ENCODE peak calls at places on chromosomes 7 and 10, in five cellular contexts. F is lower lobe of right lung, P is A549, U is cardiac muscle cell, A is left ventricle myocardium inferior. W is an unnamed sample.

GRCh38 chr10:63537511-63537910 is 16.3 kb downstream of the REEP3 start:
- DNase-seq in U (no peak), A (no peak), P (no peak), F (no peak), W (no peak)

GRCh38 chr7:82572195-82572880 is 128.8 kb upstream of the CACNA2D1 start:
- DNase-seq in F (peak; percentile 73), U (peak; percentile 94), P (peak; percentile 82), A (peak; percentile 79), W (peak; percentile 82)

GRCh38 chr10:15209827-15210509 is 41.5 kb upstream of the NMT2 start:
- DNase-seq in P (peak; percentile 78), U (peak; percentile 81), F (peak; percentile 69), A (peak; percentile 70), W (peak; percentile 78)

GRCh38 chr7:110940756-110941155 is 150.2 kb upstream of the LRRN3 start:
- DNase-seq in F (no peak), P (no peak), A (no peak), U (no peak), W (no peak)

GRCh38 chr10:62903828-62904227 is 87.7 kb upstream of the EGR2 start:
- DNase-seq in U (peak; percentile 93), F (no peak), P (no peak), A (no peak), W (peak; percentile 44)

GRCh38 chr7:43535810-43536585 is 46.9 kb upstream of the STK17A start:
- DNase-seq in A (no peak), U (peak; percentile 95), F (no peak), P (no peak), W (peak; percentile 82)

GRCh38 chr10:18501198-18501597 is 150.2 kb downstream of the NSUN6 start:
- DNase-seq in F (no peak), P (peak; percentile 7), A (no peak), U (no peak), W (peak; percentile 37)

GRCh38 chr10:112490543-112490942 is 43.5 kb downstream of the VTI1A start:
- DNase-seq in A (peak; percentile 24), U (peak; percentile 38), P (no peak), F (peak; percentile 70), W (peak; percentile 32)

GRCh38 chr10:126867567-126868365 is 37.5 kb upstream of the DOCK1 start:
- DNase-seq in P (no peak), F (no peak), A (no peak), U (peak; percentile 18), W (no peak)

GRCh38 chr10:84291389-84291788 is 37.0 kb upstream of the CCSER2 start:
- DNase-seq in U (peak; percentile 73), P (no peak), A (no peak), F (no peak), W (peak; percentile 64)

GRCh38 chr10:132538031-132538789 is 623 bp downstream of the INPP5A start:
- DNase-seq in P (no peak), A (peak; percentile 22), U (no peak), F (peak; percentile 62), W (no peak)

GRCh38 chr10:43801137-43801536 is 152.5 kb upstream of the ZNF32 start:
- DNase-seq in F (no peak), A (no peak), U (peak; percentile 30), P (no peak), W (no peak)

GRCh38 chr7:148620749-148621372 is 30.3 kb downstream of the C7orf33 start:
- DNase-seq in F (no peak), U (no peak), P (peak; percentile 12), A (no peak), W (peak; percentile 25)

GRCh38 chr10:27192284-27192683 is 37.1 kb downstream of the MASTL start:
- DNase-seq in U (peak; percentile 92), A (no peak), F (no peak), P (peak; percentile 58), W (peak; percentile 91)

GRCh38 chr10:89250814-89251416 is 660 bp downstream of the LIPA start:
- DNase-seq in A (no peak), U (no peak), P (peak; percentile 13), F (no peak), W (no peak)

GRCh38 chr10:5550621-5551530 is 26.1 kb downstream of the CALML3 start:
- DNase-seq in U (peak; percentile 16), F (peak; percentile 41), A (peak; percentile 11), P (no peak), W (peak; percentile 66)

GRCh38 chr10:97407211-97407951 is 6.2 kb upstream of the RRP12 start:
- DNase-seq in P (peak; percentile 93), F (peak; percentile 76), U (peak; percentile 85), A (no peak), W (peak; percentile 85)

GRCh38 chr7:2968616-2969397 is 74.9 kb downstream of the CARD11 start:
- DNase-seq in U (no peak), F (no peak), A (no peak), P (no peak), W (no peak)

GRCh38 chr10:12605580-12606405 is 256.4 kb downstream of the CAMK1D start:
- DNase-seq in F (peak; percentile 84), A (peak; percentile 60), U (peak; percentile 29), P (peak; percentile 85), W (peak; percentile 89)

GRCh38 chr10:67923551-67923950 is 39.1 kb downstream of the SIRT1 start:
- DNase-seq in F (no peak), P (no peak), A (no peak), U (peak; percentile 5), W (peak; percentile 10)

GRCh38 chr10:58637372-58637771 is 124.7 kb downstream of the BICC1 start:
- DNase-seq in P (peak; percentile 29), U (peak; percentile 87), A (no peak), F (no peak), W (no peak)

GRCh38 chr7:69654381-69654780 is 56.1 kb downstream of the AUTS2 start:
- DNase-seq in A (no peak), P (no peak), U (peak; percentile 61), F (no peak), W (no peak)

GRCh38 chr10:106336874-106337273 is 827.6 kb downstream of the SORCS1 start:
- DNase-seq in A (no peak), U (no peak), P (no peak), F (no peak), W (no peak)

GRCh38 chr7:137209151-137209822 is 134.2 kb downstream of the PTN start:
- DNase-seq in F (no peak), P (no peak), A (no peak), U (peak; percentile 26), W (no peak)

GRCh38 chr10:95389982-95390381 is 99.2 kb upstream of the PDLIM1 start:
- DNase-seq in A (no peak), P (no peak), F (no peak), U (no peak), W (no peak)

GRCh38 chr10:60170250-60170649 is 219.4 kb downstream of the ANK3 start:
- DNase-seq in A (no peak), P (no peak), F (no peak), U (no peak), W (no peak)

GRCh38 chr10:104350146-104350635 is 3.4 kb upstream of the CFAP58 start:
- DNase-seq in A (no peak), P (peak; percentile 62), U (peak; percentile 83), F (no peak), W (peak; percentile 85)

GRCh38 chr10:6494934-6495592 is 85.0 kb downstream of the PRKCQ start:
- DNase-seq in A (no peak), P (no peak), U (no peak), F (no peak), W (no peak)

GRCh38 chr7:39357648-39358047 is 208.6 kb upstream of the YAE1 start:
- DNase-seq in P (no peak), F (no peak), A (no peak), U (no peak), W (no peak)

GRCh38 chr7:33195264-33195663 is 65.9 kb downstream of the BBS9 start:
- DNase-seq in P (no peak), A (no peak), U (peak; percentile 91), F (no peak), W (peak; percentile 62)

GRCh38 chr7:50436133-50436802 is 13.9 kb downstream of the FIGNL1 start:
- DNase-seq in A (no peak), U (peak; percentile 79), P (no peak), F (no peak), W (peak; percentile 76)

GRCh38 chr10:58754419-58755180 is 241.9 kb downstream of the BICC1 start:
- DNase-seq in P (no peak), A (no peak), U (no peak), F (no peak), W (no peak)

GRCh38 chr7:12625836-12626235 is 55.3 kb downstream of the SCIN start:
- DNase-seq in P (no peak), U (peak; percentile 6), F (no peak), A (no peak), W (no peak)

GRCh38 chr7:12620371-12620770 is 49.9 kb downstream of the SCIN start:
- DNase-seq in U (no peak), A (no peak), F (no peak), P (no peak), W (no peak)

GRCh38 chr7:12619461-12620069 is 49.0 kb downstream of the SCIN start:
- DNase-seq in A (no peak), U (no peak), F (no peak), P (no peak), W (no peak)

GRCh38 chr7:12623223-12623622 is 52.7 kb downstream of the SCIN start:
- DNase-seq in U (no peak), F (no peak), A (no peak), P (no peak), W (no peak)

DNA sequence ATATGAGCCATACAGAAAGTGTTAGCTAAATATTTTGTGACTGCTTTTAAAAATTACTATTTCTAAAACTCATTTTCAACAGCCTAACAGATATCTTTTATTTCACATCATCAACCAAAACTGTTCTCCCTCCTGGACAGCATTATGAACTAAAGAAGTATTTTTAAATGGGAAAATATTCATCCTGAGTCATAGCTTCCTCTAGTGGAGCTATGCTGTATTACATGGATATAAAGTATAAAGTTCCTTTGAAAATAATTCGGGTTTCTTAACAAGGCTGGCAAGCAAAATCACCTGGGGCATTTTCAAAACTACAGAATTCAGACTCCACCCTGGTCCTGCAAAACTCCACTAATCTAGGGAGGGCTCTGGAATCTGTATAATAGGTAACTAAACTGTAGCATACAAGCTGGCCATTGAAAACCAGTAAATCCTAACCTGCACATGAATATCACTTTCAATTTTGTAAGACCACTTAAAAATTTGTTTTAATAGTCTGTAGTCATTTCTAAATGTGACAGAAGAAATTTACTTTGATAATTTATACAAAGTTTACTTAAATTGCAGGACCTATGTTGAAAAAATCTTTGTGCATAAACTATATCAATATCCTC is 53.5 kb downstream of the SCIN start:
- DNase-seq in A (no peak), P (peak; percentile 21), U (peak; percentile 33), F (no peak), W (peak; percentile 47)
- TF ChIP-seq CTCF in A (peak; percentile 77), P (peak; percentile 90), U (peak; percentile 69), F (peak; percentile 71), W (peak; percentile 62)

GRCh38 chr7:4484545-4484944 is 197.6 kb upstream of the FOXK1 start:
- DNase-seq in P (no peak), U (no peak), F (no peak), A (no peak), W (no peak)

GRCh38 chr7:4483851-4484250 is 198.2 kb upstream of the FOXK1 start:
- DNase-seq in A (no peak), U (no peak), P (no peak), F (no peak), W (no peak)

GRCh38 chr7:4479367-4480039 is 202.6 kb upstream of the FOXK1 start:
- DNase-seq in U (peak; percentile 15), F (no peak), A (no peak), P (peak; percentile 72), W (peak; percentile 72)
- TF ChIP-seq CTCF in U (peak; percentile 10), F (peak; percentile 38), A (peak; percentile 53), P (peak; percentile 65), W (peak; percentile 60)

GRCh38 chr10:94349327-94349726 is 13.4 kb downstream of the NOC3L start:
- DNase-seq in A (no peak), P (no peak), U (peak; percentile 50), F (no peak), W (peak; percentile 18)
- TF ChIP-seq CTCF in A (no peak), P (peak; percentile 11), U (no peak), F (no peak), W (no peak)

GRCh38 chr7:19122018-19122588 is 4.7 kb upstream of the TWIST1 start:
- DNase-seq in U (peak; percentile 77), A (no peak), P (peak; percentile 23), F (no peak), W (peak; percentile 64)
- TF ChIP-seq CTCF in U (peak; percentile 92), A (peak; percentile 56), P (peak; percentile 71), F (no peak), W (peak; percentile 81)

W was measured in MCF 10A.